ENCODE peak calls at places on chromosomes 11 and 22, in nine cellular contexts. One of them, this sample, is unnamed.

GRCh38 chr11:110092577-110093406 is at the start of gene ZC3H12C:
- DNase-seq in endothelial cell: peak; percentile 77
- DNase-seq in GM20000: peak; percentile 88
- DNase-seq in gastrocnemius medialis: peak; percentile 84
- DNase-seq in Calu3: peak; percentile 88
- DNase-seq in ELR: peak; percentile 94
- DNase-seq in lung microvascular endothelial cell: peak; percentile 92
- DNase-seq in tibial nerve: peak; percentile 68
- DNase-seq in EL: peak; percentile 91
- DNase-seq in this sample: peak; percentile 90

GRCh38 chr22:20805972-20806471 is 32.1 kb downstream of the SERPIND1 start:
- DNase-seq in endothelial cell: no peak
- DNase-seq in GM20000: no peak
- DNase-seq in gastrocnemius medialis: no peak
- DNase-seq in Calu3: no peak
- DNase-seq in ELR: peak; percentile 56
- DNase-seq in lung microvascular endothelial cell: no peak
- DNase-seq in tibial nerve: no peak
- DNase-seq in EL: peak; percentile 67
- DNase-seq in this sample: no peak

GRCh38 chr11:46889689-46890475 is 28.5 kb downstream of the LRP4 start:
- DNase-seq in endothelial cell: peak; percentile 79
- DNase-seq in GM20000: peak; percentile 83
- DNase-seq in gastrocnemius medialis: peak; percentile 35
- DNase-seq in Calu3: peak; percentile 74
- DNase-seq in ELR: peak; percentile 80
- DNase-seq in lung microvascular endothelial cell: peak; percentile 72
- DNase-seq in tibial nerve: peak; percentile 73
- DNase-seq in EL: peak; percentile 71
- DNase-seq in this sample: peak; percentile 65

GRCh38 chr11:69572861-69573260 is 68.1 kb upstream of the CCND1 start:
- DNase-seq in endothelial cell: no peak
- DNase-seq in GM20000: no peak
- DNase-seq in gastrocnemius medialis: no peak
- DNase-seq in Calu3: no peak
- DNase-seq in ELR: no peak
- DNase-seq in lung microvascular endothelial cell: no peak
- DNase-seq in tibial nerve: no peak
- DNase-seq in EL: no peak
- DNase-seq in this sample: no peak

GRCh38 chr22:21020802-21021429 is 6.0 kb downstream of the P2RX6 start:
- DNase-seq in endothelial cell: no peak
- DNase-seq in GM20000: peak; percentile 60
- DNase-seq in gastrocnemius medialis: no peak
- DNase-seq in Calu3: no peak
- DNase-seq in ELR: peak; percentile 55
- DNase-seq in lung microvascular endothelial cell: no peak
- DNase-seq in tibial nerve: no peak
- DNase-seq in EL: peak; percentile 37
- DNase-seq in this sample: peak; percentile 18

GRCh38 chr11:31810779-31811647 is at the start of gene PAX6:
- DNase-seq in endothelial cell: peak; percentile 57
- DNase-seq in GM20000: peak; percentile 85
- DNase-seq in gastrocnemius medialis: peak; percentile 16
- DNase-seq in Calu3: peak; percentile 49
- DNase-seq in ELR: peak; percentile 41
- DNase-seq in lung microvascular endothelial cell: peak; percentile 78
- DNase-seq in tibial nerve: no peak
- DNase-seq in EL: peak; percentile 63
- DNase-seq in this sample: peak; percentile 97

GRCh38 chr11:96337541-96338530 is 5.2 kb downstream of the MAML2 start:
- DNase-seq in endothelial cell: no peak
- DNase-seq in GM20000: peak; percentile 55
- DNase-seq in gastrocnemius medialis: no peak
- DNase-seq in Calu3: no peak
- DNase-seq in ELR: no peak
- DNase-seq in lung microvascular endothelial cell: no peak
- DNase-seq in tibial nerve: no peak
- DNase-seq in EL: no peak
- DNase-seq in this sample: no peak

GRCh38 chr11:2526808-2527381 is 82.1 kb downstream of the KCNQ1 start:
- DNase-seq in endothelial cell: no peak
- DNase-seq in GM20000: peak; percentile 78
- DNase-seq in gastrocnemius medialis: no peak
- DNase-seq in Calu3: peak; percentile 58
- DNase-seq in ELR: no peak
- DNase-seq in lung microvascular endothelial cell: no peak
- DNase-seq in tibial nerve: peak; percentile 37
- DNase-seq in EL: no peak
- DNase-seq in this sample: no peak